ENCODE peak calls at places on chromosome 3, in six cellular contexts. N is LNCaP clone FGC, I is HL-60, D is endodermal cell, R is A549, M is GM06990. W is an unnamed sample.

GRCh38 chr3:53114412-53115074 is 15.7 kb downstream of the RFT1 start:
- DNase-seq in D (no peak), I (no peak), N (no peak), M (no peak), R (no peak), W (no peak)

GRCh38 chr3:147758786-147759185 is 349.6 kb downstream of the ZIC1 start:
- DNase-seq in R (no peak), I (no peak), N (no peak), M (no peak), D (no peak), W (peak)

GRCh38 chr3:169811606-169812123 is 1.0 kb upstream of the LRRIQ4 start:
- DNase-seq in D (no peak), M (no peak), N (no peak), I (peak), R (no peak), W (peak)

GRCh38 chr3:160477750-160478149 is 28.2 kb upstream of the TRIM59 start:
- DNase-seq in D (no peak), I (no peak), R (no peak), N (no peak), M (no peak), W (peak)

GRCh38 chr3:189981668-189982067 is 139.0 kb downstream of the P3H2 start:
- DNase-seq in R (no peak), I (no peak), D (no peak), N (peak), M (no peak), W (peak)

GRCh38 chr3:97691354-97691753 is 73.2 kb upstream of the ARL6 start:
- DNase-seq in N (no peak), I (no peak), D (no peak), M (no peak), R (no peak), W (no peak)

GRCh38 chr3:150419959-150420358 is 11.9 kb downstream of the TSC22D2 start:
- DNase-seq in I (no peak), N (no peak), D (no peak), M (no peak), R (no peak), W (no peak)

GRCh38 chr3:99505200-99505599 is 133.2 kb upstream of the COL8A1 start:
- DNase-seq in M (peak), N (no peak), R (no peak), I (no peak), D (no peak), W (peak)

GRCh38 chr3:61925721-61926120 is 364.4 kb downstream of the PTPRG start:
- DNase-seq in D (peak), R (no peak), I (no peak), M (no peak), N (no peak), W (no peak)

GRCh38 chr3:18434731-18435130 is 9.6 kb upstream of the SATB1 start:
- DNase-seq in D (no peak), M (no peak), R (no peak), I (no peak), N (no peak), W (no peak)
- H3K4me3 ChIP-seq in D (no peak), M (no peak), R (no peak), I (no peak), N (no peak), W (no peak)

DNA sequence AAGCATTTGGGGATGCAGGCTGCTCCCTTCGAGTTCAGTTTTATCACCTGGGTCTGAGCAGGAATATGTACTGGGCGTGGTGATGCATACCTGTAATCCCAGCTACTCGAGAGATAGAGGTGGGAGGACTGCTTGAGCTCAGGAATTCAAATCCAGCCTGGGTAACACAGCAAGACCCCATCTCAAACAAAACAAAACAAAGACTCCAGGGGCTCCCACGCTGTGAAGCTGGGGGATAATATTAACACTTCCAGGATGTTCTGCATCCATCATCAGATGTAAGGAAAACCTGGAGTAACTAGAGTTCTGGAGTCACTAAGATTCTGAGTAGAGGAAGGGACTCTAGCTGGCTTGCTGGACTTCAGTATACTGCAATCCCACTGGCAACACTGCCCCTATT is 40.6 kb downstream of the LYZL4 start:
- DNase-seq in R (no peak), N (no peak), D (peak), I (no peak), M (no peak), W (no peak)
- TF ChIP-seq CTCF in R (no peak), N (no peak), D (no peak), I (no peak), M (no peak), W (no peak)

GRCh38 chr3:183114374-183114773 is 15.1 kb upstream of the MCCC1 start:
- DNase-seq in R (no peak), I (peak), N (no peak), M (no peak), D (no peak), W (no peak)

GRCh38 chr3:183120538-183121215 is 21.4 kb upstream of the MCCC1 start:
- DNase-seq in R (no peak), M (no peak), D (no peak), N (no peak), I (no peak), W (no peak)

GRCh38 chr3:183117046-183117445 is 17.8 kb upstream of the MCCC1 start:
- DNase-seq in I (no peak), M (no peak), D (peak), R (no peak), N (no peak), W (no peak)

GRCh38 chr3:183114779-183115178 is 15.5 kb upstream of the MCCC1 start:
- DNase-seq in D (peak), M (no peak), I (no peak), N (no peak), R (no peak), W (no peak)

GRCh38 chr3:183116051-183116614 is 16.8 kb upstream of the MCCC1 start:
- DNase-seq in M (peak), R (peak), I (peak), D (peak), N (peak), W (peak)
- H3K4me3 ChIP-seq in M (peak), R (peak), I (peak), D (peak), N (peak), W (no peak)

GRCh38 chr3:82999777-83000176 is 1238.3 kb upstream of the GBE1 start:
- DNase-seq in D (no peak), I (no peak), N (no peak), M (no peak), R (no peak), W (no peak)
- TF ChIP-seq CTCF in D (no peak), I (no peak), N (no peak), M (no peak), R (no peak), W (no peak)

GRCh38 chr3:11379824-11380281 is 107.7 kb downstream of the ATG7 start:
- DNase-seq in R (no peak), D (no peak), M (no peak), I (no peak), N (no peak), W (peak)

GRCh38 chr3:11380314-11380713 is 108.1 kb downstream of the ATG7 start:
- DNase-seq in M (no peak), I (no peak), N (no peak), D (no peak), R (no peak), W (peak)

GRCh38 chr3:11381563-11381962 is 109.4 kb downstream of the ATG7 start:
- DNase-seq in M (no peak), D (no peak), N (no peak), R (no peak), I (no peak), W (peak)

GRCh38 chr3:11377726-11378125 is 105.5 kb downstream of the ATG7 start:
- DNase-seq in D (no peak), M (no peak), N (no peak), R (no peak), I (no peak), W (no peak)

DNA sequence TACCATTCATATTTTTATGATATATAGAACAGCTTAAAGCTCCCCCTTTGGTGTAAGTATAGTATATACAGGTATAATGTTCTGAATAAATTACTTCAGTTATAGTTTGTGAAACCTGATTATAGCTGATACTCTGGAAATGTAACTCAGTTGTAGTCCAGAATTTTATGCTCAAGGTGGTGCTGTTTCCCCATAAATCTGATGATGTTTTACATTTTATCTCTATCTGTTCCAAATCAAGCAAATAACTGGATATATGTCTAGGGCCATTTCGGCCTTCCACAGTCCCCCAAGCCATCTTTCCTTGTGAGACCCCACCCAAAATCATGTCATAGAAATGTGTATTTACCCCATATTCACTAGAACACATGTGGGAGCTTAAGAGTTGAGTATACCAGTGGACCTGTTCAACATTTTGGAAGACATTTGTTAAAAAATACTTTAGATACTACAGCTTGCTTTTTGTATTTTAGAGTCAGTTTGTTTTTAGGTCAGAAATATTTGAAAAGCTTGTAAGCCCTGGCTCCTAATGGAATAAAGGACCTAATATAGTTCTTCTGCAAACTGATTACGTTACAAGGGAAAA is 107.1 kb downstream of the ATG7 start:
- DNase-seq in M (no peak), D (peak), N (peak), I (no peak), R (peak), W (peak)
- H3K4me3 ChIP-seq in M (no peak), D (no peak), N (no peak), I (no peak), R (no peak), W (no peak)

DNA sequence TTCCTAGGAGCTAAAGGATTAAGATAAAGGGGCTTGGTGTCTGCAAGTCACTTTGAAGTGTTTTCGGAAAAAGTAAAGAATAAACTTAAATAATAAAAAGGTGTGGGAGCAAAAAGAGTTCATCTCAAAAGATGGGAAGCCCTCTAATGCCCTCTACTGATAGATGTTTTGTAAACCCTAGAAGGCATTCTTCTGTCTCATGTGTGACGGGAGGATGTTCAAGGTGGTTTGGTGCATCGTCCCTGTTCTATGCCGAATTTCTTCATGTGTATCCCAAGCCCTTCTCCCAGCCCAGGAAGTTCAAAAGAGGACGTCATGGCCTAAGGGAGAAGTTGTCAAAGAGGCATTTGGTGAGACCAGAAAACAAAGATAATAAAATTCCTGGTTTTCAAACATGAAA is 37.2 kb downstream of the CCK start:
- DNase-seq in M (no peak), I (no peak), N (no peak), R (peak), D (no peak), W (peak)
- TF ChIP-seq CTCF in M (peak), I (no peak), N (peak), R (peak), D (peak), W (peak)